ENCODE peak calls at places on chromosomes 11 and 22, in nine cellular contexts. K is kidney, H is T-helper 1 cell, V is head of caudate nucleus, O is islet precursor cell, X is PC-9, F is body of pancreas, L is fibroblast of pulmonary artery, Y is T follicular helper cell. G is an unnamed sample.
A peak's percentile ranks its signal among the peaks of the same experiment; 100 is the strongest.

GRCh38 chr11:29321293-29322132 is 695.3 kb downstream of the KCNA4 start:
- DNase-seq in Y (no peak), O (no peak), H (no peak), X (peak; percentile 27), K (no peak), L (peak; percentile 39), F (no peak), V (no peak), G (no peak)

GRCh38 chr22:26553056-26553752 is 36.7 kb downstream of the TPST2 start:
- DNase-seq in H (no peak), X (peak; percentile 27), V (no peak), Y (no peak), F (peak; percentile 73), O (peak; percentile 66), K (no peak), L (peak; percentile 83), G (peak; percentile 18)

GRCh38 chr11:13029872-13030271 is 20.8 kb downstream of the RASSF10 start:
- DNase-seq in V (no peak), H (no peak), L (no peak), X (no peak), O (no peak), K (no peak), Y (no peak), F (no peak), G (no peak)

GRCh38 chr11:117010808-117011540 is 87.3 kb downstream of the SIK3 start:
- DNase-seq in Y (no peak), O (no peak), H (no peak), F (no peak), L (peak; percentile 94), K (no peak), X (no peak), V (peak; percentile 36), G (peak; percentile 20)

GRCh38 chr11:132496341-132496740 is 1036.0 kb downstream of the OPCML start:
- DNase-seq in H (no peak), K (no peak), X (no peak), F (no peak), L (no peak), Y (no peak), V (no peak), O (no peak), G (no peak)

GRCh38 chr11:1876361-1877063 is 15.2 kb downstream of the PRR33 start:
- DNase-seq in F (peak; percentile 59), O (peak; percentile 82), Y (no peak), K (peak; percentile 81), H (peak; percentile 8), V (no peak), L (peak; percentile 73), X (no peak), G (peak; percentile 46)

GRCh38 chr11:73965076-73965763 is 14.4 kb downstream of the DNAJB13 start:
- DNase-seq in H (no peak), K (no peak), V (no peak), O (peak; percentile 45), X (no peak), F (no peak), L (no peak), Y (no peak), G (no peak)

GRCh38 chr11:74713686-74714085 is 17.5 kb downstream of the CHRDL2 start:
- DNase-seq in V (no peak), H (no peak), K (no peak), L (no peak), F (no peak), O (no peak), X (no peak), Y (no peak), G (no peak)

GRCh38 chr22:45308624-45309421 is 911 bp upstream of the FAM118A start:
- DNase-seq in H (no peak), K (peak; percentile 77), Y (no peak), L (no peak), V (no peak), X (no peak), O (no peak), F (no peak), G (no peak)

GRCh38 chr11:65321076-65321475 is 6.4 kb downstream of the CDC42EP2 start:
- DNase-seq in L (no peak), H (no peak), X (no peak), K (no peak), O (no peak), F (no peak), Y (no peak), V (no peak), G (no peak)

GRCh38 chr11:10038916-10039315 is 255.1 kb downstream of the SBF2 start:
- DNase-seq in Y (no peak), L (peak; percentile 55), K (no peak), F (no peak), O (no peak), X (no peak), H (no peak), V (no peak), G (no peak)

GRCh38 chr22:23305922-23306374 is 125.6 kb downstream of the BCR start:
- DNase-seq in V (peak; percentile 71), F (no peak), O (no peak), L (peak; percentile 97), K (peak; percentile 95), X (no peak), H (no peak), Y (no peak), G (no peak)

GRCh38 chr11:103536335-103536722 is 427.1 kb downstream of the DYNC2H1 start:
- DNase-seq in X (no peak), K (peak; percentile 49), H (no peak), O (no peak), V (no peak), Y (no peak), L (no peak), F (no peak), G (no peak)

GRCh38 chr11:596374-596773 is 19.4 kb downstream of the IRF7 start:
- DNase-seq in F (no peak), X (no peak), O (no peak), K (no peak), H (no peak), V (no peak), L (no peak), Y (no peak), G (no peak)

GRCh38 chr11:65778901-65779668 is 1.7 kb downstream of the AP5B1 start:
- DNase-seq in K (peak; percentile 74), H (no peak), X (no peak), L (no peak), O (peak; percentile 40), Y (no peak), V (no peak), F (no peak), G (no peak)

GRCh38 chr22:36702832-36703210 is 731 bp downstream of the CACNG2 start:
- DNase-seq in F (no peak), L (no peak), K (no peak), Y (no peak), O (no peak), H (no peak), V (peak; percentile 14), X (no peak), G (no peak)

GRCh38 chr11:120272303-120272702 is 32.4 kb downstream of the POU2F3 start:
- DNase-seq in X (no peak), L (peak; percentile 77), Y (no peak), O (no peak), F (no peak), K (no peak), V (no peak), H (no peak), G (no peak)

GRCh38 chr11:119685073-119685746 is 43.8 kb downstream of the NECTIN1 start:
- DNase-seq in Y (no peak), H (no peak), L (no peak), V (no peak), F (no peak), X (no peak), K (no peak), O (peak; percentile 67), G (no peak)

GRCh38 chr22:30185129-30185528 is 61.4 kb downstream of the LIF start:
- DNase-seq in F (no peak), L (no peak), H (no peak), X (no peak), V (no peak), O (no peak), Y (no peak), K (no peak), G (no peak)

GRCh38 chr11:65558002-65558784 is at the start of gene LTBP3:
- DNase-seq in V (peak; percentile 77), K (peak; percentile 95), Y (no peak), X (peak; percentile 92), O (peak; percentile 86), H (peak; percentile 23), L (peak; percentile 82), F (peak; percentile 83), G (no peak)

GRCh38 chr22:50560034-50560433 is 2.7 kb downstream of the SYCE3 start:
- DNase-seq in X (no peak), L (no peak), K (no peak), O (no peak), V (no peak), F (no peak), Y (no peak), H (no peak), G (no peak)

GRCh38 chr11:11076276-11076675 is 218.4 kb upstream of the ZBED5 start:
- DNase-seq in K (no peak), O (no peak), H (no peak), F (no peak), X (no peak), L (no peak), V (no peak), Y (no peak), G (no peak)

GRCh38 chr22:45584621-45585436 is 82.1 kb downstream of the FBLN1 start:
- DNase-seq in X (no peak), H (no peak), Y (no peak), O (no peak), V (no peak), K (peak; percentile 55), L (no peak), F (no peak), G (no peak)

GRCh38 chr22:36692280-36692679 is 11.3 kb downstream of the CACNG2 start:
- DNase-seq in H (no peak), Y (no peak), K (no peak), F (no peak), V (no peak), X (no peak), O (no peak), L (no peak), G (no peak)

GRCh38 chr11:9313648-9314290 is 624 bp downstream of the TMEM41B start:
- DNase-seq in O (no peak), H (no peak), Y (peak; percentile 0), L (peak; percentile 11), X (no peak), K (no peak), V (peak; percentile 17), F (no peak), G (no peak)